ENCODE peak calls at places on chromosomes 13 and 19, in four cellular contexts. One of them, this sample, is unnamed.

GRCh38 chr19:45103625-45104319 is 10.8 kb downstream of the PPP1R37 start:
- DNase-seq in tibial nerve: no peak
- DNase-seq in A549: no peak
- DNase-seq in K562: no peak
- DNase-seq in this sample: no peak

GRCh38 chr13:34842466-34842865 is 99.6 kb upstream of the NBEA start:
- DNase-seq in tibial nerve: no peak
- DNase-seq in A549: no peak
- DNase-seq in K562: no peak
- DNase-seq in this sample: no peak

GRCh38 chr13:94233401-94233800 is 246.1 kb downstream of the DCT start:
- DNase-seq in tibial nerve: peak
- DNase-seq in A549: peak
- DNase-seq in K562: no peak
- DNase-seq in this sample: peak

GRCh38 chr13:27014406-27015359 is 156.9 kb downstream of the USP12 start:
- DNase-seq in tibial nerve: no peak
- DNase-seq in A549: no peak
- DNase-seq in K562: no peak
- DNase-seq in this sample: no peak

GRCh38 chr19:3061214-3062161 is 807 bp downstream of the TLE5 start:
- DNase-seq in tibial nerve: no peak
- DNase-seq in A549: no peak
- DNase-seq in K562: peak
- DNase-seq in this sample: peak

GRCh38 chr13:110434629-110435028 is 126.9 kb downstream of the RAB20 start:
- DNase-seq in tibial nerve: no peak
- DNase-seq in A549: no peak
- DNase-seq in K562: no peak
- DNase-seq in this sample: no peak

GRCh38 chr19:15280915-15281683 is 48.9 kb upstream of the EPHX3 start:
- DNase-seq in tibial nerve: peak
- DNase-seq in A549: peak
- DNase-seq in K562: no peak
- DNase-seq in this sample: peak

GRCh38 chr13:47332149-47332548 is 435.3 kb upstream of the HTR2A start:
- DNase-seq in tibial nerve: no peak
- DNase-seq in A549: no peak
- DNase-seq in K562: no peak
- DNase-seq in this sample: no peak

GRCh38 chr13:28750187-28751045 is 31.6 kb upstream of the SLC46A3 start:
- DNase-seq in tibial nerve: no peak
- DNase-seq in A549: peak
- DNase-seq in K562: no peak
- DNase-seq in this sample: no peak

GRCh38 chr13:42895781-42896180 is 96.3 kb downstream of the EPSTI1 start:
- DNase-seq in tibial nerve: no peak
- DNase-seq in A549: no peak
- DNase-seq in K562: no peak
- DNase-seq in this sample: no peak

GRCh38 chr13:26485786-26486185 is 71.7 kb upstream of the WASF3 start:
- DNase-seq in tibial nerve: no peak
- DNase-seq in A549: no peak
- DNase-seq in K562: no peak
- DNase-seq in this sample: peak

GRCh38 chr13:40968416-40969000 is 50.6 kb downstream of the ELF1 start:
- DNase-seq in tibial nerve: no peak
- DNase-seq in A549: no peak
- DNase-seq in K562: no peak
- DNase-seq in this sample: no peak

GRCh38 chr19:28386080-28386869 is 826.7 kb downstream of the UQCRFS1 start:
- DNase-seq in tibial nerve: no peak
- DNase-seq in A549: no peak
- DNase-seq in K562: no peak
- DNase-seq in this sample: no peak

GRCh38 chr19:36009220-36009619 is 607 bp upstream of the SYNE4 start:
- DNase-seq in tibial nerve: peak
- DNase-seq in A549: peak
- DNase-seq in K562: no peak
- DNase-seq in this sample: peak

GRCh38 chr13:91464336-91464735 is 65.9 kb downstream of the GPC5 start:
- DNase-seq in tibial nerve: no peak
- DNase-seq in A549: no peak
- DNase-seq in K562: no peak
- DNase-seq in this sample: no peak

GRCh38 chr13:98972627-98973026 is 5.2 kb downstream of the DOCK9 start:
- DNase-seq in tibial nerve: no peak
- DNase-seq in A549: no peak
- DNase-seq in K562: no peak
- DNase-seq in this sample: no peak

DNA sequence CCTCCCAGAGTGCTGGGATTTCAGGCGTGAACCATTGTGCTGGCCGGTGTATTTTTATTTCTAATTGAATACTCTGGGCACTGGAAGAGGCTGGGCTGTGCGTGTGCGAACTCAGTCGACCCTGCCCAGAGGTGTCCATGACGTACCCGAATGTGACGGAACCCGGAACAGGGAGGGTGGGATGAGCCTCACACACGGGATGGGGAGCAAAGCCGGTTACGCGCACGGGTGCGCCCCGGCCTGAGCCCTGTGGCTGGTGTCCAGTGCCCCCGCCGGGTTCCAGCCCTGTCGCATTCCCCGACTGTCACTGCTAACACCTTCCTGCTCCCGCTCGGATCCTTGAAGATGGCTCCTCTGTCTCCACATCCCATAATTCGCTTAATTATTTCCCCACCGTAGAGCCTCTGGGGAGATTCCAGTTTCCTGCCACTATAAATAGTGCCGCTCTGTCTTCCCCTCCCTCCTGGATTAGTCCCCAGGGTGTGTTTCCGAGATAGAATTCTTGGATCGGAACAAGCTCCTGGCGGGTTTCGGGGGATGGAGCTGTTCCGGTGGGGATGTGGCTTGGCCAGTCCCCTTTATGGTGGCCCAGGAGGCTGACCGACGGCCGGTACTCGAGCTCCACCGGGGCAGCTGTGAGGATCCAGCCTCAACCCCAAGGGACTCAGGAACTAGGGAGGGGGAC is 22.0 kb downstream of the SBNO2 start:
- DNase-seq in tibial nerve: no peak
- DNase-seq in A549: no peak
- DNase-seq in K562: no peak
- DNase-seq in this sample: no peak
- TF ChIP-seq EP300 in tibial nerve: peak
- TF ChIP-seq EP300 in A549: no peak
- TF ChIP-seq EP300 in K562: no peak
- TF ChIP-seq EP300 in this sample: no peak

GRCh38 chr13:87953381-87953780 is 282.2 kb downstream of the SLITRK5 start:
- DNase-seq in tibial nerve: no peak
- DNase-seq in A549: no peak
- DNase-seq in K562: no peak
- DNase-seq in this sample: no peak

GRCh38 chr13:87954116-87954515 is 282.9 kb downstream of the SLITRK5 start:
- DNase-seq in tibial nerve: no peak
- DNase-seq in A549: no peak
- DNase-seq in K562: no peak
- DNase-seq in this sample: no peak

DNA sequence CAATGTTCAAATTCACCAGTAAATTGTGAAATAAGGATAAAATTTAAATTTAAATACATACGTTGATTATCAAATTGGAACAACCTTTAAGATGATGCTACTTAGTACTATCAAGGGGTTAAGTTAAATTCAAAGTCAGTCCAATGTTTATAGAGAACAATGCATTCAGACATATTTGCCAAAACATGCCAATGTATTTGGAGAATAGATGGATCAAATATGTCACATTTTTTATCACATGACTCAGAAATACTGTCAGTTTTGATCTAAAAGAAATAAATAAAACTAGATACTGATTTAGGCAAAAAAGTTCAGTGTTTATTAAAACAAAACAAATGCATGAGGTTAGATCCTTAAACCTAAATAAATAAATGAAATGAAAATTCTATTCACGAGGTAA is 281.2 kb downstream of the SLITRK5 start:
- DNase-seq in tibial nerve: no peak
- DNase-seq in A549: no peak
- DNase-seq in K562: no peak
- DNase-seq in this sample: no peak
- TF ChIP-seq EP300 in tibial nerve: no peak
- TF ChIP-seq EP300 in A549: no peak
- TF ChIP-seq EP300 in K562: no peak
- TF ChIP-seq EP300 in this sample: no peak

DNA sequence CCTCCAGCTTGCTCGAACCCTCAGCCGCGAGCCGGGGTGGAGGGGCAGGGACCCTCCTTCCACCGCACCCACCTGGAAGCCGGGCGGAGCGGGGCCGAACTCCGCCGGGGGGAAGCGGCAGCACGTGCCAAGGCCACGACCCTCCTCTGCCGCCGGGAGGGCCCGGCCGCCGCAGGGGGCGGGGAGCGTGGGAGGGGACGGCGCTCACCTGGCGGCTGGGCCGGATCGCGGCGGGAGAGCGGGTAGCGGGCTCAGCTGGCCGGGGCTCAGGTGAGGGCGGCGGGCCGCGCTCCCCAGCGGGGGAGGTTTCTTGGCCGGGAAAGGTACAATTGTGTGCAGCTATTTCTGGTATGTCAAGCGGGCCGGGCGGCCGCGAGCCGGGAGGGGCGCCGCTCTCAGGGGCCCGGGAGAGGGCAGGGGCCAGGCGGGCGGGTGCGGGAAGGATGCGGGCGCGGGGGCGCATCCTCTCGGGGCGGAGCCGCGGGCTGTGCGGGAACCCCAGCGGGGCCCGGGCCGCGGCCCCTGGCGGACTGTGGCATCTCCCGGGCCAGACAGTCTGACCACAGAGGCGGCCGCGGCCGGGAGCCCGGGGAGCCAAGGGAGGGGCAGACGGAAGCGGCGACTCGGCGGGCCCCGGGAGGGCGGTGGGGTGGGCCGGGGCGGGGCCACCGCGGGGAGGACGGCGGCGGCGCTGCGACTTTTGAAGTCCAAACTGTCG is at the start of gene LMO7:
- DNase-seq in tibial nerve: peak
- DNase-seq in A549: peak
- DNase-seq in K562: peak
- DNase-seq in this sample: peak
- TF ChIP-seq EP300 in tibial nerve: no peak
- TF ChIP-seq EP300 in A549: no peak
- TF ChIP-seq EP300 in K562: no peak
- TF ChIP-seq EP300 in this sample: no peak

DNA sequence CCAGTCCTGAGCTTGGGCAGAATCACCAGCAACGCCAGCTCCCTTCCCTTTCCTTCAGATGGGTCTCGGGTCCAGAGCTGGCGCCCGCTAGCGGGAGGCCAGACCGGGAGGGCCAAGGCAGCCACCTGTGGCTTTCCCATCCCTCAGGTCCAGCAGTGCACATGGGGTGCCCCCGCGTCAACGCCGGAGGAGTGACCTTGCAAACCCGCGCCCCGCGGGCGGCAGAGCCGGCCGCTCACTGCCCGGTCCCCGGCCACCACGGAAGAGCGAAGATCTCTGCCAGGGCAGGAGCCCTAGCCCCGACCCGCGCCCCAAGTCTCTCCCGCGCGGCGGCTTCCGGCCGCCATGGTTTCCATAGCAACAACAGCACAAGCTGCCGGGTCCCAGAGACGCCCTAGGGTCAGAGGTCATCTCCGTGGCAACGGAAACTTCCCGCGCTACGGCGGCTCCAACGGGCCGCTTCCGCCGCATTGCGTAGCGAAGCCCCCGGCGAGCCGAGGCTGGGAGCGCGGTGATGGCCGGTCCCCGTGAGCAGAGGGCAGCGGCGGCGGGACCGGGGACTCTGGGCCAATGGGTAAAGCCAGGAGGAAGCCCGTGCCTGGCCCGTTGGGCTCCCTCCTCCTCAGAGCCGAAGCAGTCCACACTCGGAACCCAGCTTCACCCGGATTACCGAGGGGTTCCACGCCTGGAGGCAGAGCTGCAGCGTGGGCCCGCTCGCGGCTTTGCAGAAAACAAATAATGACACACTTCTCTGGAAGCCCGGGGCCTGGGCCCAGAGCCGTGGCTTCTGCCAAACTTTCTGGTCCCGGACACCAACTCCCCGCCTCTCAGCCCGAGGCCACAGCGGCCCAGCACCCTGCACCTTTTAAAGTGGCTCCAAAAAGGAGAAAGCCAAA is 7.4 kb downstream of the FGF14 start:
- DNase-seq in tibial nerve: peak
- DNase-seq in A549: peak
- DNase-seq in K562: peak
- DNase-seq in this sample: peak
- TF ChIP-seq EP300 in tibial nerve: peak
- TF ChIP-seq EP300 in A549: no peak
- TF ChIP-seq EP300 in K562: no peak
- TF ChIP-seq EP300 in this sample: no peak

GRCh38 chr13:35848868-35849644 is 282.1 kb downstream of the DCLK1 start:
- DNase-seq in tibial nerve: no peak
- DNase-seq in A549: no peak
- DNase-seq in K562: no peak
- DNase-seq in this sample: no peak
- TF ChIP-seq EP300 in tibial nerve: no peak
- TF ChIP-seq EP300 in A549: no peak
- TF ChIP-seq EP300 in K562: no peak
- TF ChIP-seq EP300 in this sample: no peak

DNA sequence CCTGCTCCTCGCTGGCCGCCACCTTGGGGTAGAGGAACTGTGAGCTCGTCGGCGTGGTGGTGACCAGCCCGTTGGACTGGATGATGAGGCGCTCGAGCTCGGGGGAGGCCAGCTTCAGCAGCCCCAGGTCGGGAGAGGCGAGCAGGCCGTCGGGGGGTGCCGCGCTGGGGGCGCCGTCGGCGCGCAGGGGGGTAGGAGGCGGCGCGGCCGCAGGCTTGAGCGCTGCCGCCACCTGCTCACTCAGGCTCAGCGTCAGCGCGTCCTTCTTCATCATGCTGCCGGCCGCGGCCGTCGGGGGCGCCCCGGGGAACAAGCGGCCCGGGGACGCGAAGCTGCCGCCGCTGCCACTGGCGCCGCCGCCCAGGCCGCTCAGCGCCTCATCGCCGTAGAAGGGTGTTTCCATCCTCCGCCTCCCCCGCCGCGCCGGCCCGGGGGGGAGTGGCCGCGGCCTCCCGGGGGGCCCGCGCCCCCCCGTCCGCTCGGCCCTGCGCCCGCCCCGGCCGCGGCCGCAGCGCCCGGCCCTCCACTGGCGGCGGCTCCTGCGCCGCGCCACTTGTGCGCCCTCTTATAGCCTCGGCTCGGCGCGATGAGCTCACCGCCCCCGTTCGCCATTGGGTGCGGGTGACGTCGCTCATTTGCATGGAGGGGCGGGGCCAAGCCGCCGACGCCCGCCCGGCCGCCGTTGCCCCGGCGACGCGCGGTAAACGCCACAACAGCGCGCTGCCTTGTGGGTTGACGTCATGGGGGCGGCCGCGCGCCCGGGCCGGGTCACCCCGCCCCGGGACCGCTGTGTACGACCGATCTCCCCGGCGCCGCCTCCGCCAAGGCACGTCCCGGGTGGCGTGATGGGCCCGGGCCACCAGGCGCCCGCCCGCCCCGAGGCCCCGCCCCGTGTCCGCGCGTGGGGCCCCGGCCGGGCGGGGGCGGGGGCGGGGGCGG is at the start of gene JUND:
- DNase-seq in tibial nerve: peak
- DNase-seq in A549: peak
- DNase-seq in K562: peak
- DNase-seq in this sample: peak
- TF ChIP-seq EP300 in tibial nerve: peak
- TF ChIP-seq EP300 in A549: no peak
- TF ChIP-seq EP300 in K562: peak
- TF ChIP-seq EP300 in this sample: peak